ENCODE peak calls at places on chromosomes 3 and 15, in four cellular contexts. One of them, this sample, is unnamed.
A peak's percentile ranks its signal among the peaks of the same experiment; 100 is the strongest.

GRCh38 chr15:68158046-68158628 is 47.0 kb downstream of the CALML4 start:
- DNase-seq in stimulated activated effector memory CD8-positive, alpha-beta T cell treated with anti-CD3 and anti-CD28 coated beads, Interleukin-12 subunit alpha, Interleukin-12 subunit beta, amount 100 ng/mL, for 72 hours: no peak
- DNase-seq in GM10248: no peak
- DNase-seq in PC-9: no peak
- DNase-seq in this sample: no peak

GRCh38 chr3:197363553-197364409 is 65.4 kb upstream of the DLG1 start:
- DNase-seq in PC-9: no peak
- DNase-seq in stimulated activated effector memory CD8-positive, alpha-beta T cell treated with anti-CD3 and anti-CD28 coated beads, Interleukin-12 subunit alpha, Interleukin-12 subunit beta, amount 100 ng/mL, for 72 hours: no peak
- DNase-seq in GM10248: no peak
- DNase-seq in this sample: no peak

GRCh38 chr15:45157974-45158373 is 28.2 kb downstream of the DUOX1 start:
- DNase-seq in PC-9: peak; percentile 67
- DNase-seq in stimulated activated effector memory CD8-positive, alpha-beta T cell treated with anti-CD3 and anti-CD28 coated beads, Interleukin-12 subunit alpha, Interleukin-12 subunit beta, amount 100 ng/mL, for 72 hours: no peak
- DNase-seq in GM10248: no peak
- DNase-seq in this sample: peak; percentile 22

GRCh38 chr3:34676431-34676830 is 878.0 kb downstream of the PDCD6IP start:
- DNase-seq in PC-9: no peak
- DNase-seq in GM10248: no peak
- DNase-seq in stimulated activated effector memory CD8-positive, alpha-beta T cell treated with anti-CD3 and anti-CD28 coated beads, Interleukin-12 subunit alpha, Interleukin-12 subunit beta, amount 100 ng/mL, for 72 hours: no peak
- DNase-seq in this sample: peak; percentile 24

GRCh38 chr3:1195922-1196321 is 103.1 kb downstream of the CNTN6 start:
- DNase-seq in stimulated activated effector memory CD8-positive, alpha-beta T cell treated with anti-CD3 and anti-CD28 coated beads, Interleukin-12 subunit alpha, Interleukin-12 subunit beta, amount 100 ng/mL, for 72 hours: no peak
- DNase-seq in GM10248: no peak
- DNase-seq in PC-9: no peak
- DNase-seq in this sample: no peak

GRCh38 chr3:142209655-142210054 is 15.7 kb downstream of the GK5 start:
- DNase-seq in stimulated activated effector memory CD8-positive, alpha-beta T cell treated with anti-CD3 and anti-CD28 coated beads, Interleukin-12 subunit alpha, Interleukin-12 subunit beta, amount 100 ng/mL, for 72 hours: no peak
- DNase-seq in GM10248: no peak
- DNase-seq in PC-9: no peak
- DNase-seq in this sample: no peak

GRCh38 chr3:174334111-174334510 is 525.0 kb upstream of the NAALADL2 start:
- DNase-seq in GM10248: no peak
- DNase-seq in stimulated activated effector memory CD8-positive, alpha-beta T cell treated with anti-CD3 and anti-CD28 coated beads, Interleukin-12 subunit alpha, Interleukin-12 subunit beta, amount 100 ng/mL, for 72 hours: no peak
- DNase-seq in PC-9: no peak
- DNase-seq in this sample: no peak

GRCh38 chr15:51971353-51972133 is at the start of gene LEO1:
- DNase-seq in PC-9: peak; percentile 82
- DNase-seq in stimulated activated effector memory CD8-positive, alpha-beta T cell treated with anti-CD3 and anti-CD28 coated beads, Interleukin-12 subunit alpha, Interleukin-12 subunit beta, amount 100 ng/mL, for 72 hours: peak; percentile 70
- DNase-seq in GM10248: peak; percentile 95
- DNase-seq in this sample: peak; percentile 82

GRCh38 chr3:149223461-149223820 is 1.8 kb upstream of the CP start:
- DNase-seq in PC-9: no peak
- DNase-seq in GM10248: no peak
- DNase-seq in stimulated activated effector memory CD8-positive, alpha-beta T cell treated with anti-CD3 and anti-CD28 coated beads, Interleukin-12 subunit alpha, Interleukin-12 subunit beta, amount 100 ng/mL, for 72 hours: no peak
- DNase-seq in this sample: no peak

This sample was measured in T1000.